ENCODE peak calls at places on chromosomes 1 and 21, in seven cellular contexts. Y, K, E, S, M, A and J are unnamed samples.

GRCh38 chr1:1364266-1364665 is 5.9 kb upstream of the MXRA8 start:
- DNase-seq in K (no peak), Y (no peak), A (no peak), S (no peak), M (no peak), E (no peak), J (no peak)

GRCh38 chr1:11147371-11147770 is 41.8 kb upstream of the ANGPTL7 start:
- DNase-seq in M (peak; percentile 34), K (no peak), A (no peak), E (no peak), S (no peak), Y (no peak), J (no peak)

GRCh38 chr1:22154626-22155025 is 11.7 kb upstream of the WNT4 start:
- DNase-seq in Y (no peak), E (no peak), K (no peak), S (no peak), A (no peak), M (no peak), J (no peak)

GRCh38 chr1:28343405-28343804 is 14.6 kb downstream of the MED18 start:
- DNase-seq in M (peak; percentile 74), Y (no peak), K (no peak), S (peak; percentile 40), A (no peak), E (no peak), J (no peak)

GRCh38 chr1:89931950-89932349 is 63.0 kb upstream of the ZNF326 start:
- DNase-seq in S (no peak), M (no peak), E (no peak), Y (no peak), K (no peak), A (peak; percentile 18), J (no peak)

GRCh38 chr1:160748182-160748876 is 9.3 kb downstream of the SLAMF7 start:
- DNase-seq in E (no peak), S (no peak), Y (no peak), K (no peak), M (no peak), A (no peak), J (no peak)

GRCh38 chr1:226677121-226678020 is 61.7 kb downstream of the ITPKB start:
- DNase-seq in M (peak; percentile 87), Y (peak; percentile 61), E (no peak), A (no peak), K (no peak), S (peak; percentile 92), J (no peak)

GRCh38 chr1:215992620-215993019 is 425.5 kb downstream of the KCTD3 start:
- DNase-seq in E (peak; percentile 5), K (no peak), A (peak; percentile 3), M (peak; percentile 43), S (peak; percentile 24), Y (no peak), J (peak; percentile 8)

GRCh38 chr1:236063919-236064673 is 794 bp downstream of the NID1 start:
- DNase-seq in S (peak; percentile 82), K (peak; percentile 53), Y (no peak), M (peak; percentile 63), A (peak; percentile 61), E (peak; percentile 48), J (peak; percentile 42)

GRCh38 chr21:35933466-35933865 is 126.9 kb downstream of the SETD4 start:
- DNase-seq in E (no peak), S (peak; percentile 95), Y (peak; percentile 79), M (peak; percentile 86), K (no peak), A (no peak), J (no peak)

GRCh38 chr21:43297989-43298388 is 128.9 kb downstream of the SIK1 start:
- DNase-seq in E (no peak), S (no peak), Y (no peak), K (no peak), M (no peak), A (no peak), J (no peak)

GRCh38 chr1:200558866-200559459 is 61.6 kb downstream of the KIF14 start:
- DNase-seq in A (no peak), Y (peak; percentile 28), E (peak; percentile 20), K (peak; percentile 22), M (peak; percentile 77), S (peak; percentile 64), J (peak; percentile 46)

GRCh38 chr1:213439703-213440102 is 388.7 kb downstream of the RPS6KC1 start:
- DNase-seq in S (no peak), Y (no peak), K (no peak), A (no peak), M (no peak), E (no peak), J (no peak)

GRCh38 chr1:31421404-31422040 is 8.5 kb downstream of the SERINC2 start:
- DNase-seq in K (no peak), A (peak; percentile 51), Y (no peak), S (no peak), E (peak; percentile 50), M (peak; percentile 32), J (no peak)

GRCh38 chr1:43536196-43536863 is 5.6 kb downstream of the PTPRF start:
- DNase-seq in S (no peak), A (no peak), E (no peak), M (no peak), Y (no peak), K (no peak), J (no peak)

GRCh38 chr1:247367786-247368342 is 36.2 kb upstream of the ZNF496 start:
- DNase-seq in E (no peak), Y (no peak), A (no peak), M (peak; percentile 73), K (no peak), S (no peak), J (no peak)

GRCh38 chr1:44862829-44863406 is 19.9 kb upstream of the PTCH2 start:
- DNase-seq in M (peak; percentile 66), K (no peak), Y (no peak), A (no peak), S (no peak), E (no peak), J (no peak)

GRCh38 chr1:220681220-220681847 is 8.8 kb upstream of the C1orf115 start:
- DNase-seq in Y (no peak), A (no peak), E (no peak), S (no peak), K (no peak), M (no peak), J (no peak)

GRCh38 chr1:157377216-157377821 is 175.0 kb downstream of the FCRL5 start:
- DNase-seq in S (peak; percentile 26), M (peak; percentile 6), Y (no peak), A (peak; percentile 67), E (peak; percentile 71), K (no peak), J (no peak)

GRCh38 chr1:203528098-203528497 is 34.1 kb downstream of the OPTC start:
- DNase-seq in Y (no peak), E (no peak), M (no peak), S (no peak), K (no peak), A (no peak), J (no peak)
- TF ChIP-seq CTCF in Y (no peak), E (no peak), M (no peak), S (no peak), K (no peak), A (no peak), J (no peak)

DNA sequence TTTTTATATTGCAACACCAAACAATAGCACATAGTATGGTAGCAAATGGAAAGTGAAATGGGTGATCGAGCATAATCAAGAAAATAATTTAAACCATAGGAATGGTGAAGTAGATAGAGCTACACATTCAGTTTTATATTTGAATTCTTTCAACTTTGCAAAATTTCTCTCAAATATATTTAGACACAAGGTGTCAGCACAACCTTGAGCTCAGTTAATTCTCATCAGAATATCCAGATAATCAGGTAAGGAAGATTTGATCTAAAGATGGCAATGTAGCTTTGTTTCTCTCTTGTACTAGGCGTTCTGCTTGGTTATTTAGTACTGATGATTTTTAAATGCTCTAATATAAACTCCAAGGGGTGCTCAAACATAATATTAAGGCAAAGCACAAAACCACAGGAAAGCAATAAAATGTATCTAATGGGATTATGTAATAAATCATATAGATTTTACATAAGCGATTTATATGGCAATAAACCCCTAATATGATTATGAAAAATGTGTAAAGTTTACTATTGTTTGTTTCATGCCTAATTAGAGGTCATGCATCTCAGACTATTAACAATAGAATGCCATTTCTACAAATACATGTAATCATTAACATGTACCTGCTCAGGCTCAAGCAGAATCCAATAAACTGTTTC is 32.4 kb upstream of the SERTAD4 start:
- DNase-seq in M (no peak), K (no peak), S (no peak), A (no peak), E (no peak), Y (no peak), J (no peak)
- TF ChIP-seq CTCF in M (no peak), K (no peak), S (peak; percentile 14), A (no peak), E (no peak), Y (no peak), J (no peak)

GRCh38 chr1:39159224-39160036 is 45.1 kb upstream of the MACF1 start:
- DNase-seq in E (no peak), M (peak; percentile 48), S (peak; percentile 79), K (no peak), Y (peak; percentile 35), A (no peak), J (no peak)

GRCh38 chr1:39154553-39155361 is 49.7 kb upstream of the MACF1 start:
- DNase-seq in Y (peak; percentile 91), K (no peak), S (peak; percentile 97), E (no peak), A (no peak), M (peak; percentile 88), J (no peak)

GRCh38 chr1:39160703-39161102 is 43.8 kb upstream of the MACF1 start:
- DNase-seq in E (no peak), Y (no peak), S (peak; percentile 29), M (no peak), A (no peak), K (no peak), J (no peak)

GRCh38 chr1:39157304-39157703 is 47.2 kb upstream of the MACF1 start:
- DNase-seq in K (no peak), E (no peak), Y (no peak), A (no peak), M (no peak), S (no peak), J (no peak)

GRCh38 chr1:39158330-39159086 is 46.0 kb upstream of the MACF1 start:
- DNase-seq in M (peak; percentile 74), K (no peak), A (peak; percentile 26), S (no peak), Y (no peak), E (no peak), J (peak; percentile 17)
- TF ChIP-seq CTCF in M (no peak), K (no peak), A (no peak), S (no peak), Y (no peak), E (no peak), J (no peak)

DNA sequence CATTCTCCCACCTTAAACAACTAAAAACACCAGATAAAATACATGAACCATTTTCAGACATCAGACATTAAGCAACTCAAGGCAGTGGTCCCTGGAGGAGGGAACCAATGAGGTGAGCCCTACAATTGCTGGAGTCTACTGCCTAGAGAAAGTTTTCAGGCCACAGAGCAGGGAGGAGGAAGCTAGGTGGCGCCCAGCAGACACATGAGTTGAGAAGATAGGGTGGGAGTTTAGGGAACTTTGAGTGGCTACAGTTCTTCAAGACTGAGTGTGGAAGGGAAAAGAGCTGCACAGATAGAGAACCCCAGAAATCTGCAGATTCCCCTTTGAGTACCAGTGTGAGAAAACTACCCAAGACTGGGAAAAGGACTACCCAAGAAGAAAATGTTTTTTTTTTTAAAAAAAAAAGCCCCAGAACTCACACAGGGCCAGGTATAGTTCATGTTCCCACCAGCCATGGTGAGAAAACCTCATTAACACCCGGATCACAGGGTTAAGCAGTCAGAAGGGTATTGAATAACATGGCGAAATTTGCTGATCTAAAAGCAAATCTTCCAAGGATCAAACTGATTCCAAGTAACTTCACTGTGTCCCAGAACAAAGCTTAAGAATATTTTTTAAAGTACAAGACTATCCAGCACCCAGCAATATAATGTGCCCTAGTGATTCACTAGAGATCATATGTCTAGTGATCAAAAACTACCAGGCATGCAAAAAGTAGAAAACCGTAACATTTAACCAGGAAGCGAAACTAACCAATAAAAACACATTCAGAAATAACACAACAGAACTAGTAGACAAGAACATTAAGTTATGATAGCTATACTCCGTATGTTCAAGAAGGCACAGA is 12.0 kb downstream of the ALDH9A1 start:
- DNase-seq in M (no peak), K (no peak), A (no peak), Y (no peak), E (no peak), S (no peak), J (peak; percentile 27)
- TF ChIP-seq CTCF in M (no peak), K (peak; percentile 44), A (no peak), Y (peak; percentile 11), E (no peak), S (no peak), J (peak; percentile 35)